ENCODE peak calls at places on chromosome 6, in six cellular contexts. P is gastrocnemius medialis; B is CD8-positive, alpha-beta T cell; Z is HCT116; C is IMR-90; Q is heart left ventricle. Y is an unnamed sample. For H3K4me1, the result is how much of the 10 kb centered on the place peaks cover.

GRCh38 chr6:160692369-160692959 is 9.6 kb upstream of the PLG start:
- DNase-seq in P (no peak), B (no peak), Z (no peak), C (no peak), Q (no peak), Y (no peak)

GRCh38 chr6:145224450-145224849 is 510.9 kb downstream of the EPM2A start:
- DNase-seq in P (no peak), B (no peak), Z (no peak), C (no peak), Q (no peak), Y (no peak)

GRCh38 chr6:45965787-45966186 is 49.9 kb downstream of the CLIC5 start:
- DNase-seq in P (no peak), B (no peak), Z (no peak), C (peak), Q (no peak), Y (no peak)

GRCh38 chr6:4973972-4974885 is 29.6 kb downstream of the RPP40 start:
- DNase-seq in P (peak), B (no peak), Z (no peak), C (peak), Q (no peak), Y (no peak)

GRCh38 chr6:50655848-50656453 is 57.4 kb upstream of the TFAP2D start:
- DNase-seq in P (no peak), B (no peak), Z (no peak), C (peak), Q (no peak), Y (no peak)

GRCh38 chr6:30748301-30748769 is 4.0 kb upstream of the IER3 start:
- DNase-seq in P (no peak), B (no peak), Z (no peak), C (peak), Q (no peak), Y (no peak)

GRCh38 chr6:29720863-29721262 is 2.4 kb upstream of the HLA-F start:
- DNase-seq in P (no peak), B (no peak), Z (peak), C (no peak), Q (no peak), Y (no peak)

GRCh38 chr6:143652840-143653239 is 24.9 kb upstream of the PHACTR2 start:
- DNase-seq in P (no peak), B (no peak), Z (no peak), C (no peak), Q (no peak), Y (no peak)

GRCh38 chr6:91490672-91491071 is 903.8 kb upstream of the MAP3K7 start:
- DNase-seq in P (no peak), B (no peak), Z (no peak), C (no peak), Q (no peak), Y (no peak)

GRCh38 chr6:75673885-75674284 is 72.2 kb downstream of the SENP6 start:
- DNase-seq in P (no peak), B (no peak), Z (no peak), C (no peak), Q (no peak), Y (no peak)

GRCh38 chr6:84691978-84692623 is 72.3 kb downstream of the TBX18 start:
- DNase-seq in P (no peak), B (no peak), Z (no peak), C (no peak), Q (no peak), Y (no peak)

GRCh38 chr6:107957165-107957908 is 671 bp downstream of the SEC63 start:
- DNase-seq in P (peak), B (peak), Z (no peak), C (peak), Q (peak), Y (peak)

GRCh38 chr6:21594427-21595264 is 1.1 kb downstream of the SOX4 start:
- DNase-seq in P (peak), B (no peak), Z (no peak), C (peak), Q (peak), Y (peak)

GRCh38 chr6:149846321-149846720 is 17.8 kb downstream of the LRP11 start:
- DNase-seq in P (peak), B (no peak), Z (no peak), C (peak), Q (no peak), Y (peak)

DNA sequence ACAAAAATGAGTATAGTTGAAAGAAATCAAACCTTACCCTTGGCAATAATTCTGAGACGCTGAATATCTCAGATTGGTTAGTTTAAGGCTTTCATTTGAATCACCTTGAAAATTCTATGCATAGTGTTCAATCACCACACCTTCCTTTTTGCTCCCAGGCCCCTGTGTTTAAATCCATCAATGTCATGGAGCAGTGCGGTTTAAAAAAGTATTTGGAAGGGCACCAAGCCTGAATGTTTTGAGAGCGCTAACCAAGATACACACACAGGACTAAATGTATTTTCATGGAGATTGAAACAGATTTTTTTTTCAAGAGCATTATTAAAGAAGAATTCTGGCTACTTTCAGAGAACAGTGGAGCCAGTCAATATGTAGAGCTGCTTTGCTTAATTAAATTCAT is 195.7 kb downstream of the CENPW start:
- DNase-seq in P (no peak), B (no peak), Z (no peak), C (no peak), Q (no peak), Y (no peak)
- H3K4me3 ChIP-seq in P (no peak), B (no peak), Z (no peak), C (no peak), Q (no peak), Y (no peak)

GRCh38 chr6:34148864-34149810 is 3.2 kb upstream of the GRM4 start:
- DNase-seq in P (no peak), B (no peak), Z (no peak), C (no peak), Q (no peak), Y (peak)
- H3K27ac ChIP-seq in P (no peak), B (no peak), Z (no peak), C (no peak), Q (no peak), Y (no peak)

GRCh38 chr6:89404512-89404911 is 7.6 kb downstream of the RRAGD start:
- DNase-seq in P (no peak), B (no peak), Z (no peak), C (no peak), Q (no peak), Y (no peak)

GRCh38 chr6:89400912-89401399 is 11.1 kb downstream of the RRAGD start:
- DNase-seq in P (no peak), B (no peak), Z (no peak), C (no peak), Q (no peak), Y (no peak)

GRCh38 chr6:89402776-89403175 is 9.3 kb downstream of the RRAGD start:
- DNase-seq in P (no peak), B (no peak), Z (no peak), C (no peak), Q (no peak), Y (no peak)

GRCh38 chr6:89400050-89400449 is 12.0 kb downstream of the RRAGD start:
- DNase-seq in P (no peak), B (no peak), Z (no peak), C (no peak), Q (no peak), Y (no peak)
- H3K4me1 ChIP-seq in P (under half), B (under half), Z (under half), C (under half), Q (under half), Y (under half)

DNA sequence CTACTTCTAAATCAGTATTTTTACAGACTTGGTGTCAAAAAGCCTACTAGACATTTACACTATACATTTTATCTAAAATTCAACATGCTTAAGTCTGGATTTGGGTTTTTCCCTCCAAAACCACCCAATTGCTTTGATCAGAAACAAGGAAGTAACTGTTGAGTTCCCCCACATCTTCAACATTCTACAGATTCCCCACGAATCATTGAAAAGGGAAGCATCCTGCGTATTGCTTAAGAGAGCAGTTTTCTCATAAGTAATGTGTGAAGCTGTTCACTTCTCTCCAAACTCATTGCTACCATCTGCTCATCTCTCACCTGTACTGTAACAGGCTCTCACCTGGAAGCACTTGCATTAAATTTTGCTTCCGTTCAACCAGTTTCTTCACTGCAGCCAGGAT is 36.4 kb upstream of the RNF144B start:
- DNase-seq in P (no peak), B (no peak), Z (no peak), C (no peak), Q (no peak), Y (no peak)
- H3K4me3 ChIP-seq in P (no peak), B (no peak), Z (no peak), C (no peak), Q (no peak), Y (no peak)

GRCh38 chr6:12733876-12734275 is 17.3 kb downstream of the PHACTR1 start:
- DNase-seq in P (no peak), B (no peak), Z (no peak), C (no peak), Q (no peak), Y (no peak)
- H3K27ac ChIP-seq in P (no peak), B (no peak), Z (no peak), C (no peak), Q (no peak), Y (no peak)

DNA sequence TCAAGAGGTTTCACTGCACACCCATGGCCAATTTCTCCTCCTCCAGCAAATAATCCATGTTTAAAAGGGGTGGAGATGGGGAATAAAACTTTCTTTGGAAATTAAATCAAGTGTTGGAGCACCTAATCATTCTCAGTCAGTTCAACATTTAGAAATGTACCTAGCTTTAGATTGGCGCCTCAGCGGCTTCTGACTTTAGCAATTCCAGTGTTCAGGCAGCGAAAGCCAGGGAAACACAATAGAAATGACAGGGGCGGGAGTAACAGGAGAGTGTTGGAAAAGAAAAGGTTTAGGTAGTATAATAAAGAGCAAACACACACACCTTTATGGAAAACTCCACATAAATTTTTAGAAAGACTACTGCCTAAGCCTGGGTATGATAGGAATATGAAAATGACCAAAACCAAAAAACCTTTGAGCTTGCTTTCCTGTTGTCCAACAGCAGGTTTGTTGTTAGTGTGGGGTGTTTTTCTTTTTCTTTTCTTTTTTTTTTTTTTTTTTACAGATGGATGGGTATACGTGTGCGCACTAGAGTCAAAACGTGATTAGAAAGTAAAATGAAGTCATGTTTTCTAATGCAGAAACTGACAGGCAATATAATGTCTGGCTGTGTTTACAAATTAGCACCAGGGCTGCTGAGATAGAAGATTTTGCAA is 7.7 kb downstream of the TFAP2A start:
- DNase-seq in P (no peak), B (no peak), Z (no peak), C (no peak), Q (no peak), Y (no peak)
- H3K4me1 ChIP-seq in P (under half), B (under half), Z (under half), C (under half), Q (under half), Y (under half)

GRCh38 chr6:26330835-26331808 is 33.9 kb upstream of the BTN3A2 start:
- DNase-seq in P (no peak), B (no peak), Z (no peak), C (peak), Q (no peak), Y (no peak)

GRCh38 chr6:26327450-26328264 is 37.3 kb upstream of the BTN3A2 start:
- DNase-seq in P (no peak), B (peak), Z (peak), C (peak), Q (no peak), Y (no peak)

GRCh38 chr6:26329763-26330511 is 35.1 kb upstream of the BTN3A2 start:
- DNase-seq in P (no peak), B (no peak), Z (no peak), C (peak), Q (no peak), Y (no peak)

GRCh38 chr6:26331809-26332226 is 33.2 kb upstream of the BTN3A2 start:
- DNase-seq in P (no peak), B (no peak), Z (no peak), C (no peak), Q (no peak), Y (no peak)

DNA sequence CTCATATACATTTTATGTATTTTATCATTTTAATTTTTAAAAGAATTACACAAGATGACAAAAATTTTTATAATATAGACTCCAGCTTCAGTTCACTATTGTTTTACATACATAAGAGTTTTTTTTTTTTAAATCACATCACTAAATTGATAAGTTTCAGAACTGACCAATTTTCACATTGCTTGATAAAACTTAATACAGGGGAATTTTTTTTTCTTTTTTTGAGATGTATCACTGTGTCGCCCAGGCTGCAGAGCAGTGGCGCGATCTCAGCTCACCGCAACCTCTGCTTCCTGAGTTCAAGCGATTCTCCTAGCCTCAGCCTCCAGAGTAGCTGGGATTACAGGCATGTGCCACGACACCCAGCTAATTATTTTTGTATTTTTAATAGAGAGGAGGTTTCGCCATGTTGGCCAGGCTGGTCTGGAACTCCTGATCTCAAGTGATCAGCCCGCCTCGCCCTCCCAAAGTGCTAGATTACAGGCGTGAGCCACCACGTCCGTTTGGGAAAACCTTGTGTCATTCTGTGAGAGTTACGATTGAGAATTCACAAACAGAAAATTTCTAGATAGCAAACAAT is 36.6 kb upstream of the BTN3A2 start:
- DNase-seq in P (no peak), B (no peak), Z (no peak), C (no peak), Q (no peak), Y (no peak)
- H3K4me3 ChIP-seq in P (no peak), B (peak), Z (peak), C (peak), Q (no peak), Y (no peak)

DNA sequence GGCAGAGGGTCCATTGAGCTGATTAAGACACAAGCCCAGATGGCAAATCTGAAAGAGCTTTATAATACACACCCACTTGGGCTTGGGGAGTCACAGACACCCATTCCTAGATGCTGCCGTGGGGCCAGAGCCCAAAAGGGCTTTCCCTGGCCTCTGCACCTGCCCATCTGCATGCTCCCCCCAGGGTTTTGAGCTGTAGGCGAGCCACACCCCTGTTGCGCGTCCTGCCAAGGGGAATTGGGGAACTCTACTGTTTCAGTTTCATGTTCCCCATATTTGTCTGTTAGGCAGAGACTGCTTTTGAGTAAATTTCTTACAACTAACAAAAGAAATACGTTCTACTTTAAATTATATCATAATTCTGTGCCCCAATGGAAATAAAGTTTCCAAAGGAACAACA is 52.9 kb upstream of the FNDC1 start:
- DNase-seq in P (no peak), B (no peak), Z (no peak), C (no peak), Q (no peak), Y (peak)
- H3K27ac ChIP-seq in P (peak), B (no peak), Z (no peak), C (no peak), Q (no peak), Y (peak)